ENCODE peak calls at places on chromosomes 16 and 17, in ten cellular contexts. R is tibial artery, C is Peyer's patch, Q is A673, N is mucosa of descending colon, K is vagina, O is epithelial cell of proximal tubule, T is skeletal muscle cell, E is adipocyte, A is thoracic aorta. F is an unnamed sample.

GRCh38 chr16:78170360-78170928 is 71.0 kb downstream of the WWOX start:
- DNase-seq in Q (no peak), O (no peak), E (no peak), K (no peak), R (no peak), N (no peak), T (no peak), C (no peak), A (no peak), F (no peak)

GRCh38 chr16:56401482-56401881 is 23.9 kb downstream of the AMFR start:
- DNase-seq in A (no peak), R (no peak), C (no peak), O (no peak), K (no peak), E (no peak), Q (peak), N (no peak), T (no peak), F (no peak)

GRCh38 chr16:52494145-52494544 is 52.8 kb downstream of the TOX3 start:
- DNase-seq in O (no peak), K (no peak), R (no peak), N (no peak), E (no peak), C (no peak), Q (no peak), T (no peak), A (no peak), F (no peak)

GRCh38 chr17:31525801-31526549 is 134.5 kb downstream of the RAB11FIP4 start:
- DNase-seq in T (no peak), C (peak), R (no peak), A (no peak), K (no peak), O (no peak), Q (no peak), N (no peak), E (no peak), F (no peak)

GRCh38 chr17:37614391-37614790 is 5.2 kb upstream of the SYNRG start:
- DNase-seq in N (no peak), O (peak), Q (no peak), A (no peak), R (no peak), K (no peak), T (peak), C (no peak), E (peak), F (peak)

GRCh38 chr16:68444058-68444657 is 4.2 kb downstream of the SMPD3 start:
- DNase-seq in C (no peak), K (no peak), A (no peak), N (peak), Q (peak), T (no peak), O (no peak), R (no peak), E (peak), F (no peak)

GRCh38 chr17:67833946-67834631 is 8.8 kb downstream of the BPTF start:
- DNase-seq in K (no peak), C (no peak), N (no peak), R (no peak), A (no peak), O (no peak), T (no peak), Q (no peak), E (no peak), F (no peak)

GRCh38 chr16:11609474-11610120 is 22.9 kb upstream of the LITAF start:
- DNase-seq in A (no peak), E (no peak), O (peak), Q (no peak), N (no peak), R (no peak), T (no peak), K (no peak), C (no peak), F (no peak)

GRCh38 chr17:1907818-1908698 is 78.3 kb downstream of the RPA1 start:
- DNase-seq in R (no peak), K (no peak), T (no peak), A (no peak), Q (peak), O (no peak), E (peak), C (no peak), N (no peak), F (no peak)

GRCh38 chr16:77732241-77732946 is 10.1 kb downstream of the NUDT7 start:
- DNase-seq in O (no peak), R (no peak), C (no peak), N (no peak), E (no peak), Q (no peak), T (peak), A (no peak), K (no peak), F (peak)

GRCh38 chr16:1723450-1724147 is 17.6 kb downstream of the MAPK8IP3 start:
- DNase-seq in R (no peak), C (no peak), E (peak), K (no peak), T (no peak), O (no peak), Q (peak), N (peak), A (no peak), F (no peak)

GRCh38 chr17:36723459-36723858 is 122.1 kb downstream of the MRM1 start:
- DNase-seq in Q (no peak), R (no peak), N (no peak), A (no peak), K (no peak), O (no peak), C (no peak), E (no peak), T (no peak), F (no peak)

GRCh38 chr16:86211800-86212199 is 298.5 kb upstream of the FOXF1 start:
- DNase-seq in N (no peak), T (no peak), R (no peak), E (no peak), K (no peak), A (no peak), C (no peak), O (no peak), Q (peak), F (no peak)

GRCh38 chr17:37274432-37274831 is 101.4 kb upstream of the C17orf78 start:
- DNase-seq in E (no peak), O (no peak), K (no peak), R (no peak), Q (no peak), C (no peak), T (no peak), N (no peak), A (no peak), F (no peak)

GRCh38 chr17:45318561-45319230 is 1.9 kb upstream of the MAP3K14 start:
- DNase-seq in R (no peak), T (no peak), C (no peak), N (no peak), Q (no peak), A (no peak), K (no peak), E (no peak), O (no peak), F (no peak)

GRCh38 chr17:81371910-81372760 is 23.1 kb upstream of the BAHCC1 start:
- DNase-seq in O (no peak), Q (no peak), C (peak), T (no peak), R (no peak), N (no peak), E (peak), K (no peak), A (no peak), F (no peak)

GRCh38 chr17:45841883-45842525 is 2.7 kb upstream of the SPPL2C start:
- DNase-seq in N (no peak), Q (no peak), K (no peak), R (no peak), T (no peak), A (no peak), O (no peak), C (no peak), E (no peak), F (no peak)

GRCh38 chr17:55722016-55722706 is 503 bp downstream of the TMEM100 start:
- DNase-seq in N (no peak), C (no peak), A (no peak), E (no peak), O (no peak), T (no peak), K (no peak), Q (no peak), R (no peak), F (no peak)

GRCh38 chr16:51404386-51404785 is 253.3 kb upstream of the SALL1 start:
- DNase-seq in R (no peak), A (no peak), T (peak), K (no peak), O (peak), C (no peak), N (no peak), Q (no peak), E (no peak), F (no peak)
- H3K4me3 ChIP-seq in R (no peak), A (no peak), T (no peak), K (no peak), O (no peak), C (no peak), N (no peak), Q (no peak), E (no peak), F (no peak)

GRCh38 chr17:39152134-39152884 is 872 bp upstream of the PLXDC1 start:
- DNase-seq in Q (no peak), C (no peak), A (no peak), K (no peak), R (no peak), N (no peak), O (no peak), E (no peak), T (no peak), F (no peak)
- H3K4me3 ChIP-seq in Q (peak), C (peak), A (peak), K (peak), R (peak), N (no peak), O (peak), E (peak), T (peak), F (peak)

DNA sequence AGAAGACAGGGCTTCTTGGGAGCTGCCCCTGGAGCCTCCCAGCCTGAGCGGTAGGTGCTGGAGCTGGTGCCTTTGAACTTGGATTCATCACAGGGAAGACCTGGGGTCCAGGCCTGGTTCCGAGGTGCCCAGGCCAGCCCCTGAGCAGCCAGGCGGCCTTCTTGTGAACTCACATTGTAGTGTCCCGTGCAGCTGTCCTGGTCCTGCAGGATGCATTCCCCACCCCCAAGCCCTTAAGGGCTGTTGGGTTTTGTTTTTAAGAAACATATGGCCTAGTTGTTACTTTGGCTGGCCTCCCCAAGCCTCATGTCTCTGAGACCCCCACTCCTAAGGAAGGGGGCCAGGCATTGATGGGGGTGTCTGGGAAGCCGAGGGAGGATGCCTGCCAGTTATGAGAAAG is 70.9 kb downstream of the SREBF1 start:
- DNase-seq in C (no peak), Q (no peak), N (no peak), T (no peak), E (no peak), O (no peak), A (no peak), K (no peak), R (no peak), F (no peak)
- H3K4me3 ChIP-seq in C (no peak), Q (no peak), N (no peak), T (no peak), E (no peak), O (no peak), A (no peak), K (no peak), R (no peak), F (no peak)

DNA sequence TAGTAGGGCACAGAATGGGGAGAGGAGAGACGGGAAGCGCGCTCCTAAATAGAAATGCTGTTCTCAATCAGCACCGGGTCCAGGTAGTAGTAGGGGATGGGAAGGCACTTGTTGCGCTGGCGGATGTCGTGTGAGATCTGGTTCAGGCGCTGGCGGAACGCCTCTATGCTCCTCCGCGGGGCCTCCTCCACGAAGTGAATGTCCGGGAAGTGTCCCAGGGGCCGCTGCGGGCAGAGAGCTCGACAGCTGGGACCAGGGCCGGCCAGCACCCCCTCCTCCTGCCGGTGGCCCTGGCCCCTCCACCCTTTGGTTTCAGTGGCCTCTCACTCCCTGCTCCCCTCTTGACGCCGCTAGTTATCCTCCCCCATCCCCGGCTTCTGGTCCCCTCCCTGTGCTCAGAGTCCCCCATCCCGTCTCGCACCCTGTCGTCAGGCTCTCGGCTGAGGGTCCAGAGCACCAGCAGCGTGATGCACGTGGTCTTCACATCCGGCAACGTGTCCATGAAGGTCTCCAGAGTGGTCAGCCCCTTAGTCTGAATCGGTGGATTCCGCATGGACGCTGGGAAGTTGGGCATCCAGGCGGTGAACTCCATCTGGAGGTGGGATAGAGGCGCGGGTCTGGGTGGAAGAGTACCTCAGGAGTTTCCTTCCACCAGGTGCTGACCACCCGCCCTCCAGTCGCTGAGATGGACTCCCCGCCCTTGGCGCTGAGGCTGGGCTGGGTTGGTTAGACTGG is 14.6 kb downstream of the ALOX12B start:
- DNase-seq in A (no peak), T (no peak), N (no peak), E (peak), O (no peak), K (no peak), C (peak), R (no peak), Q (no peak), F (no peak)
- H3K4me3 ChIP-seq in A (peak), T (no peak), N (no peak), E (no peak), O (no peak), K (no peak), C (peak), R (no peak), Q (peak), F (no peak)

GRCh38 chr17:72222971-72223370 is 102.2 kb downstream of the SOX9 start:
- DNase-seq in K (no peak), C (no peak), Q (no peak), A (no peak), O (no peak), R (no peak), N (peak), T (no peak), E (no peak), F (no peak)
- H3K4me3 ChIP-seq in K (no peak), C (no peak), Q (no peak), A (no peak), O (no peak), R (no peak), N (no peak), T (no peak), E (no peak), F (no peak)

DNA sequence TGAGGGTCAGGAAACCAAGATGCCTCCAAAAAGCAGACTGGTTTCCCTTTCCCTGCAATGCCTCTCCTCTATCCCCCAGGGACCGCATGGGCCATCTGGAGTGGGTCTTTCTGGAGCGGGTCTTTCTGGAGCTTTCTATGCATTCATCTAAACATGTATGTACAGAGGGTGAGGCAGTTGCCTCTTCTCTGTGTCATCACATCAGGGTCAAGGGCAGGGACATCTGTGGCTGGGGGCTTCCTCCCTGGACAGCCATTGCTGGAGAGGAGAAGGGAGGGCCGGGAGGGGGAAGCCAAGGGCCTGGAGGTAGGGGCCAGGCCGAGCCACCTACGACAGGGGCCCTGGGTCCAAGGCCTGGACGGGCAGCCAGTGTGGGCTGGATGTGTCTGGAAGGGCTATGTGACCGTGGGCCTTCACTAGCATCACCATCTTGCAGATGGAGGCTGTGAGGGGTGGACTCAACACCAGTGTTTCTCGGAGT is 840 bp downstream of the ADCY7 start:
- DNase-seq in R (peak), K (no peak), E (peak), A (no peak), T (no peak), C (peak), O (no peak), N (no peak), Q (no peak), F (no peak)
- H3K4me3 ChIP-seq in R (peak), K (peak), E (peak), A (peak), T (peak), C (peak), O (no peak), N (no peak), Q (no peak), F (peak)

GRCh38 chr17:35063514-35064223 is at the start of gene RFFL:
- DNase-seq in K (peak), Q (peak), N (peak), R (peak), C (peak), E (peak), T (peak), O (peak), A (peak), F (peak)
- H3K4me3 ChIP-seq in K (peak), Q (peak), N (no peak), R (peak), C (no peak), E (peak), T (no peak), O (peak), A (peak), F (peak)

GRCh38 chr16:23122107-23122506 is 27.1 kb downstream of the USP31 start:
- DNase-seq in K (no peak), R (no peak), O (no peak), N (no peak), T (no peak), A (no peak), C (no peak), Q (no peak), E (no peak), F (no peak)
- H3K4me3 ChIP-seq in K (no peak), R (no peak), O (no peak), N (no peak), T (no peak), A (no peak), C (no peak), Q (no peak), E (no peak), F (no peak)

GRCh38 chr17:21166599-21167265 is 40.0 kb downstream of the DHRS7B start:
- DNase-seq in K (no peak), R (no peak), C (no peak), O (no peak), A (no peak), Q (no peak), E (peak), T (no peak), N (no peak), F (peak)
- H3K4me3 ChIP-seq in K (no peak), R (no peak), C (no peak), O (no peak), A (peak), Q (no peak), E (peak), T (no peak), N (no peak), F (no peak)